ENCODE peak calls at places on chromosomes 16 and 17, in four cellular contexts. T is K562, B is HepG2, H is GM12878. O is an unnamed sample. For H3K27me3, the result is how much of the 10 kb centered on the place peaks cover.

GRCh38 chr16:53821957-53822625 is 118.1 kb downstream of the FTO start:
- DNase-seq in B (peak), T (no peak), H (no peak), O (no peak)

GRCh38 chr16:51321251-51321650 is 170.2 kb upstream of the SALL1 start:
- DNase-seq in B (no peak), H (no peak), T (no peak), O (no peak)

GRCh38 chr17:4550534-4551039 is 4.6 kb downstream of the MYBBP1A start:
- DNase-seq in B (no peak), T (no peak), H (no peak), O (no peak)

GRCh38 chr16:87143661-87144121 is 173.5 kb downstream of the C16orf95 start:
- DNase-seq in T (no peak), H (no peak), B (no peak), O (no peak)

GRCh38 chr17:48725005-48725293 is 2.0 kb downstream of the PRAC2 start:
- DNase-seq in H (no peak), B (no peak), T (no peak), O (no peak)

GRCh38 chr17:75474736-75475135 is 18.3 kb downstream of the TMEM94 start:
- DNase-seq in H (no peak), B (no peak), T (no peak), O (no peak)

GRCh38 chr17:10127819-10128375 is 70.5 kb downstream of the GAS7 start:
- DNase-seq in B (no peak), T (no peak), H (no peak), O (peak)

GRCh38 chr17:61440697-61441096 is 11.5 kb upstream of the TBX4 start:
- DNase-seq in B (no peak), T (no peak), H (no peak), O (no peak)

GRCh38 chr17:27269201-27269600 is 24.7 kb upstream of the WSB1 start:
- DNase-seq in B (no peak), T (no peak), H (no peak), O (no peak)

GRCh38 chr17:17824119-17824779 is 12.5 kb downstream of the SREBF1 start:
- DNase-seq in B (no peak), T (no peak), H (no peak), O (no peak)

GRCh38 chr16:920722-921121 is 50.1 kb downstream of the LMF1 start:
- DNase-seq in H (no peak), T (no peak), B (no peak), O (no peak)

GRCh38 chr16:1580956-1581355 is 30.9 kb downstream of the IFT140 start:
- DNase-seq in H (no peak), T (no peak), B (no peak), O (no peak)

GRCh38 chr16:1825864-1826690 is 548 bp downstream of the HAGH start:
- DNase-seq in B (peak), H (no peak), T (no peak), O (no peak)

DNA sequence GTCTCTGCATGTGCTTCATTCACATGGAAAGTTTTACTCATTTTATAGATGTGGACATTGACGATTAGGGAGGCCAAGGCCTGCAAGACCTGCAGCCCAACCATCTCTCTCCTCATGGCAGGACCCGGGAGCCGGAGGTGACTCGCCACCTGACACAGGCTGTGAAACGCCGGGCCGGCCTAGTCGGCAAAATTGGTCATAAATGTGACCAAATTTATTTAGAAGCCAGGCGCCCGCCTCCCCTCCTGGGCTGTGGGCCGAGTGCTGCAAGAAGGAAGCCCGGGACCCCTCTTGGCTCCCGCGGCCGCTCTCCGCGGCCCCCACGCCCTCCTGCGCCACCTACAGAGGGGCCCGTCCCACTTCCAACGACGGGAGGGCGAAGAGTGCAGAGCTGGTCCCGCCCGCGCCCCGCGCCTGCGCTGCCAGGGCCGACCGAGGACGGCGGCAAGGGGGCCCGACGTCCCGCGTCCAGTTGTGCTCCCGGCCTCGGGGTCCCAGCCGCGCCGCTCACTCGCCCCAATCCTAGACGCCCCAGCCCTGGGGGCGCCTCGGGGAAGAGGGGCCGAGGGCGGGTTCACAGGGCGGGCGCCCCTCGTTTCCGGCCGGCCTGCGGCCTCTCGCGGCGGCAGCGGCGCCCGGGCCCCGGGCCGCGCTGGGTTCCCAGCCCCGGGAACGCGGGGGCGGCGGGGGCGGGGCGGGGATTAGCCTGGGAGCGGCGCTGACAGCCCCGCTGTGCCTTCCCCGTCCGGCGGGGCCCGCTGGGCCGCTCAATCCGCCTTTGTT is 47.5 kb downstream of the WNT3 start:
- DNase-seq in T (peak), B (peak), H (no peak), O (no peak)
- TF ChIP-seq SP1 in T (no peak), B (no peak), H (no peak), O (no peak)

DNA sequence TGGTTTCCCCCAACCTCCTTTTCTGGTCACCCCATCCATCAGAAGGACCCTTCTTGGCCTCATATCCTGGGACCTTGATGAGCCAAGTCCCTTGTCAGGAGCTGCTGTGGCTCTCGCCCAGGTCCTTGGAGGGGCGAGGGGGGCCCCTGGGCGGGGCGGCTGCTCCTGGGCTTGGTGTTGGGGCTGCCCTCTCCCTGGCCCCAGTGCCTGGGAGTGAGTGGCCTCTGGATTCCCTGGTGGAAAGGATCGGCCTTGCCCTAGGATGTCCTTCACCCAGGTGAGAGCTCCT is 6.2 kb upstream of the NOTUM start:
- DNase-seq in B (no peak), H (no peak), T (no peak), O (no peak)
- H3K27me3 ChIP-seq in B (under half), H (under half), T (under half), O (under half)

GRCh38 chr17:47239663-47240374 is 13.8 kb upstream of the ITGB3 start:
- DNase-seq in T (peak), H (peak), B (no peak), O (no peak)
- TF ChIP-seq TAF1 in T (no peak), H (no peak), B (no peak), O (no peak)

GRCh38 chr17:81966343-81967243 is 5.6 kb upstream of the NOTUM start:
- DNase-seq in T (no peak), H (no peak), B (peak), O (no peak)
- TF ChIP-seq SP1 in T (no peak), H (no peak), B (peak), O (peak)

GRCh38 chr17:56291226-56291805 is 138.0 kb downstream of the ANKFN1 start:
- DNase-seq in H (no peak), T (no peak), B (no peak), O (no peak)

GRCh38 chr17:56292628-56293027 is 139.4 kb downstream of the ANKFN1 start:
- DNase-seq in T (no peak), B (no peak), H (no peak), O (no peak)

GRCh38 chr17:56290486-56291118 is 137.3 kb downstream of the ANKFN1 start:
- DNase-seq in B (no peak), T (no peak), H (no peak), O (no peak)

GRCh38 chr17:56289321-56289720 is 136.0 kb downstream of the ANKFN1 start:
- DNase-seq in B (no peak), T (no peak), H (no peak), O (no peak)

GRCh38 chr17:56292010-56292409 is 138.7 kb downstream of the ANKFN1 start:
- DNase-seq in H (no peak), T (no peak), B (no peak), O (no peak)
- H3K27me3 ChIP-seq in H (under half), T (under half), B (under half), O (under half)

GRCh38 chr17:71975331-71975801 is 145.5 kb upstream of the SOX9 start:
- DNase-seq in H (no peak), T (no peak), B (no peak), O (no peak)
- TF ChIP-seq TAF1 in H (no peak), T (no peak), B (no peak), O (no peak)

GRCh38 chr17:7706631-7707354 is 1.8 kb downstream of the EFNB3 start:
- DNase-seq in B (no peak), T (no peak), H (no peak), O (no peak)
- TF ChIP-seq SP1 in B (no peak), T (no peak), H (no peak), O (no peak)

GRCh38 chr17:53426505-53426904 is 396.2 kb upstream of the KIF2B start:
- DNase-seq in H (no peak), T (no peak), B (no peak), O (no peak)

DNA sequence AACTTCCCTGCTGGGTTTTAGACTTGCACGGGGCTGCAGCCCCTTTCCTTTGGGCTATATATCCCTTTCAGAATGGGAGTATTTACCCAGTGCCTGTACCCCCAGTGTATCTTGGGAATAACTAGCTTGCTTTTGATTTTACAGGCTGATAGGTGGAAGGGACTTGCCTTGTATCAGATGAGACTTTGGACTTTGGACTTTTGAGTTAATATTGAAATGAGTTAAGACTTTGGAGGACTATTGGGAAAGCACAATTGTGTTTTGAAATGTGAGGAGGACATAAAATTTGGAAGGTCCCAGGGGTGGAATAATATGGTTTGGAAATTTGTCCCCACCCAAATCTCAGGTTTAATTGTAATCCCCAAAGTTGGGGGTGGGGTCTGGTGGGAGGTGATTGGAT is 393.8 kb upstream of the KIF2B start:
- DNase-seq in H (no peak), T (no peak), B (no peak), O (no peak)
- H3K27me3 ChIP-seq in H (under half), T (under half), B (under half), O (under half)